ENCODE peak calls at places on chromosomes 5 and 9, in four cellular contexts. Y is GM12878, Z is GM12892, I is SK-N-SH. H is an unnamed sample.

GRCh38 chr5:77973253-77973609 is 197.1 kb upstream of the TBCA start:
- DNase-seq in I (no peak), Z (no peak), Y (no peak), H (no peak)

GRCh38 chr9:34343090-34343489 is 13.7 kb downstream of the NUDT2 start:
- DNase-seq in Y (no peak), I (no peak), Z (no peak), H (no peak)

GRCh38 chr5:159975462-159976019 is 33.4 kb upstream of the TTC1 start:
- DNase-seq in Y (no peak), Z (no peak), I (peak), H (no peak)

GRCh38 chr9:138121438-138122050 is 244.0 kb downstream of the CACNA1B start:
- DNase-seq in I (no peak), Z (no peak), Y (no peak), H (no peak)

GRCh38 chr5:150234606-150235547 is 45.0 kb downstream of the SLC6A7 start:
- DNase-seq in I (no peak), Y (no peak), Z (no peak), H (no peak)

GRCh38 chr9:108850293-108850897 is 5.4 kb downstream of the ACTL7B start:
- DNase-seq in Y (no peak), Z (no peak), I (no peak), H (no peak)

GRCh38 chr5:57311251-57311650 is 137.4 kb downstream of the GPBP1 start:
- DNase-seq in Z (no peak), Y (no peak), I (no peak), H (no peak)

GRCh38 chr9:27151693-27152397 is 42.8 kb downstream of the TEK start:
- DNase-seq in Y (no peak), I (no peak), Z (no peak), H (no peak)

GRCh38 chr5:116858705-116859333 is 284.2 kb upstream of the SEMA6A start:
- DNase-seq in I (no peak), Y (no peak), Z (no peak), H (no peak)

GRCh38 chr5:116862632-116863455 is 288.2 kb upstream of the SEMA6A start:
- DNase-seq in Z (no peak), Y (no peak), I (no peak), H (no peak)

GRCh38 chr5:116861662-116862061 is 287.0 kb upstream of the SEMA6A start:
- DNase-seq in I (no peak), Z (no peak), Y (no peak), H (no peak)

GRCh38 chr5:116859666-116860320 is 285.2 kb upstream of the SEMA6A start:
- DNase-seq in I (no peak), Z (no peak), Y (no peak), H (no peak)

GRCh38 chr5:116861097-116861496 is 286.5 kb upstream of the SEMA6A start:
- DNase-seq in Z (no peak), Y (no peak), I (no peak), H (no peak)
- TF ChIP-seq TAF1 in Z (no peak), Y (no peak), I (no peak), H (no peak)

GRCh38 chr9:2502210-2502609 is 119.4 kb upstream of the VLDLR start:
- DNase-seq in Z (no peak), I (no peak), Y (no peak), H (no peak)

GRCh38 chr9:2502760-2503159 is 118.8 kb upstream of the VLDLR start:
- DNase-seq in I (no peak), Y (no peak), Z (no peak), H (no peak)

DNA sequence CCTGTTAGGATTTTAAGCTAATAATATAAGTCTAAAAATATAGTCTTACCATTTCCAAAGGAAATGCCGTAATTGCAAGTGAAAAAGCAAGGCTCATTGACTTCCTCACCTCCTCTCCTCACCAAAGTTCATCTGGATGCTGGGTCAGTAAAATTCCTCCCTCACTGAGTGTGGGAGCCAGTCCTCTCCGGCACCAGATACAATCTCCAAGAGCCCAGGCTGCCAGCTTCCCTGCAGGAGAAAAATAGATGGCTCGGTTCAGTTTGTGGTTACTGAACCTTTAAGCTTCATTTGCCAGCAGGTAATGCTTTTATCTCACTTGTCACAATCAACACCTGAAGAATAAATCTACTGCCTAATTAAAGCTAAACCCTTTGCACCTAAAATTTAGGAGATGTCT is 115.3 kb upstream of the VLDLR start:
- DNase-seq in Z (no peak), Y (no peak), I (peak), H (no peak)
- TF ChIP-seq TAF1 in Z (no peak), Y (no peak), I (no peak), H (no peak)

GRCh38 chr9:105296889-105297288 is 52.4 kb downstream of the SLC44A1 start:
- DNase-seq in I (no peak), Y (no peak), Z (no peak), H (no peak)
- TF ChIP-seq TAF1 in I (no peak), Y (no peak), Z (no peak), H (no peak)

GRCh38 chr5:90097082-90097477 is 312.5 kb downstream of the CETN3 start:
- DNase-seq in Y (no peak), I (no peak), Z (no peak), H (no peak)

GRCh38 chr5:90099099-90099498 is 310.5 kb downstream of the CETN3 start:
- DNase-seq in Z (no peak), Y (no peak), I (no peak), H (no peak)

GRCh38 chr5:90093931-90094485 is 315.5 kb downstream of the CETN3 start:
- DNase-seq in I (no peak), Z (no peak), Y (no peak), H (no peak)

GRCh38 chr5:90095292-90096060 is 314.1 kb downstream of the CETN3 start:
- DNase-seq in I (no peak), Z (no peak), Y (no peak), H (no peak)

GRCh38 chr5:90096415-90097081 is 313.0 kb downstream of the CETN3 start:
- DNase-seq in Y (no peak), Z (no peak), I (no peak), H (no peak)
- TF ChIP-seq TAF1 in Y (no peak), Z (no peak), I (no peak), H (no peak)

GRCh38 chr9:84780385-84780784 is 110.9 kb downstream of the NTRK2 start:
- DNase-seq in Z (no peak), Y (no peak), I (no peak), H (no peak)

GRCh38 chr9:84782228-84782866 is 112.8 kb downstream of the NTRK2 start:
- DNase-seq in Z (no peak), I (no peak), Y (no peak), H (no peak)

GRCh38 chr9:84778537-84778936 is 109.0 kb downstream of the NTRK2 start:
- DNase-seq in Y (no peak), I (no peak), Z (no peak), H (no peak)

GRCh38 chr9:84779892-84780291 is 110.4 kb downstream of the NTRK2 start:
- DNase-seq in Z (no peak), I (no peak), Y (no peak), H (no peak)

DNA sequence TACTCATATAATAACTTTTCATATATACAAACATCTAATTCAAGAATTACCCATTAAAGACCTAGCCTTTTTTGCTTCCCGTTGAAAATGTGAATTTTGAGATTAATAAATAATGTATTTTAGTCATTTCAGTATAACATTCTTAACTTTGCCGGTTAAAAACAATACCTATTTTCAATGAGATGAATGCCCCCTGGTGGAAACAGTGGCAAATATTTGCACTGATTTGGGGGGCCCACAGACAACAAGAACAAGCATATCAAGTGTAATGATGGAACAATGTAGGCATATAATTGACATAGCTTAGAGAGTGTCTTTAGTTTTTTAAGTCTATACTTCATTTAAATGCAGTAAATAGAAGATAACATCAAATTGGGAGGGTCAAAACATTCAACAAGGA is 111.9 kb downstream of the NTRK2 start:
- DNase-seq in Y (no peak), I (peak), Z (no peak), H (no peak)
- TF ChIP-seq TAF1 in Y (no peak), I (no peak), Z (no peak), H (no peak)

GRCh38 chr9:133605856-133606721 is 3.1 kb downstream of the FAM163B start:
- DNase-seq in Z (no peak), I (no peak), Y (no peak), H (no peak)
- TF ChIP-seq TAF1 in Z (no peak), I (no peak), Y (no peak), H (no peak)

DNA sequence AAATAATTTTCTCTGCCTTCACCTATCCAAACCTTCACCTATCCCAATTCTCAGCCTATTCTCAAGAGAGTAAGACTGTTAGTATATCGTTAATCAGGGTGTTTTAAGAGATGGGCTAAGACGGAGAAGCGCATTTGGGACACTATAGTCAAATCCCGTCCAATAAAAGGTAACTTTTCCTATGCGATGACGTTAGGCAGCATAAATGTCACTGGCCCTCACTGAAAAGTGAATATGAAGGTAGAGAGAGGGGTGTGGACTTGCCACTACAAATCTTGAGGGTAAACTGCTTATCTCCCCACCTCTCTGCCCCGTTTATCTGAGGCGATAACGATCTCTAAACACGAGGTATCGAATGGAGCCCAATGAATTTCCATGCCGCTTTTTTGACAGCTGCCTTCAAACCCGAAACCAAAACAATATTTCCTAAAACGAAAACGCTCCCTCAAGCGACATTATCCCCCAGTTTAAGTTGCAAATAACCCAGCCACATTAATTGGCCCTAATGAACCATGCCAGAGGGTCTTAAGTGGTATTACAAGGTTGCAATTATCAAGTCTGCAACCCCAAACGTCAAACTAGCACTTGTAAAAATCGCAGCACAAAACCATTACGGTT is 1.5 kb downstream of the NR3C1 start:
- DNase-seq in I (no peak), Z (no peak), Y (no peak), H (no peak)
- TF ChIP-seq TAF1 in I (no peak), Z (no peak), Y (no peak), H (no peak)

GRCh38 chr5:59660737-59661136 is 232.8 kb downstream of the PDE4D start:
- DNase-seq in Y (no peak), Z (no peak), I (peak), H (no peak)
- TF ChIP-seq TAF1 in Y (no peak), Z (no peak), I (no peak), H (no peak)

GRCh38 chr5:33371660-33372059 is 69.1 kb upstream of the TARS1 start:
- DNase-seq in Y (no peak), I (no peak), Z (no peak), H (no peak)
- TF ChIP-seq TAF1 in Y (no peak), I (no peak), Z (no peak), H (no peak)

GRCh38 chr5:1851290-1851934 is 31.3 kb downstream of the IRX4 start:
- DNase-seq in I (no peak), Z (no peak), Y (no peak), H (no peak)
- TF ChIP-seq TAF1 in I (no peak), Z (no peak), Y (no peak), H (no peak)

H was measured in GM12891.